ENCODE peak calls at places on chromosomes 12 and 14, in six cellular contexts. W is stomach, P is natural killer cell, H is GM13976, E is GM12864, V is epithelial cell of proximal tubule. T is an unnamed sample.

GRCh38 chr14:49768301-49769121 is 558 bp downstream of the KLHDC2 start:
- DNase-seq in W (peak; percentile 65), P (peak; percentile 59), H (peak; percentile 72), E (peak; percentile 35), V (no peak), T (no peak)

GRCh38 chr12:6700646-6701051 is at the start of gene PIANP:
- DNase-seq in W (peak; percentile 36), P (peak; percentile 26), H (no peak), E (no peak), V (no peak), T (peak; percentile 88)

GRCh38 chr14:96309907-96310330 is 53.2 kb downstream of the ATG2B start:
- DNase-seq in W (no peak), P (no peak), H (no peak), E (no peak), V (peak; percentile 61), T (no peak)

GRCh38 chr12:99390707-99391106 is 256.8 kb upstream of the GARIN6 start:
- DNase-seq in W (no peak), P (no peak), H (no peak), E (no peak), V (no peak), T (no peak)

GRCh38 chr12:104669057-104669770 is 212.5 kb downstream of the CHST11 start:
- DNase-seq in W (peak; percentile 80), P (no peak), H (no peak), E (no peak), V (no peak), T (no peak)

GRCh38 chr14:89911018-89911919 is 43.3 kb downstream of the EFCAB11 start:
- DNase-seq in W (peak; percentile 36), P (no peak), H (no peak), E (no peak), V (no peak), T (no peak)

GRCh38 chr14:97776890-97777564 is 979.8 kb downstream of the VRK1 start:
- DNase-seq in W (no peak), P (no peak), H (no peak), E (no peak), V (no peak), T (no peak)

GRCh38 chr14:81400202-81400678 is at the start of gene STON2:
- DNase-seq in W (no peak), P (no peak), H (no peak), E (no peak), V (peak; percentile 61), T (no peak)

GRCh38 chr14:73394317-73394716 is 64.0 kb downstream of the NUMB start:
- DNase-seq in W (no peak), P (no peak), H (no peak), E (no peak), V (no peak), T (no peak)

GRCh38 chr12:83408168-83408567 is 721.5 kb downstream of the TMTC2 start:
- DNase-seq in W (no peak), P (no peak), H (no peak), E (no peak), V (no peak), T (no peak)

GRCh38 chr12:23002381-23002780 is 377.4 kb downstream of the ETNK1 start:
- DNase-seq in W (no peak), P (no peak), H (no peak), E (no peak), V (no peak), T (no peak)

GRCh38 chr14:68591786-68592185 is 201.1 kb downstream of the ZFP36L1 start:
- DNase-seq in W (no peak), P (no peak), H (no peak), E (no peak), V (no peak), T (no peak)

GRCh38 chr12:16103851-16104250 is 173.6 kb downstream of the SLC15A5 start:
- DNase-seq in W (no peak), P (no peak), H (no peak), E (no peak), V (no peak), T (no peak)

GRCh38 chr12:49331360-49332222 is 5.4 kb downstream of the C1QL4 start:
- DNase-seq in W (peak; percentile 73), P (no peak), H (peak; percentile 66), E (no peak), V (no peak), T (no peak)

DNA sequence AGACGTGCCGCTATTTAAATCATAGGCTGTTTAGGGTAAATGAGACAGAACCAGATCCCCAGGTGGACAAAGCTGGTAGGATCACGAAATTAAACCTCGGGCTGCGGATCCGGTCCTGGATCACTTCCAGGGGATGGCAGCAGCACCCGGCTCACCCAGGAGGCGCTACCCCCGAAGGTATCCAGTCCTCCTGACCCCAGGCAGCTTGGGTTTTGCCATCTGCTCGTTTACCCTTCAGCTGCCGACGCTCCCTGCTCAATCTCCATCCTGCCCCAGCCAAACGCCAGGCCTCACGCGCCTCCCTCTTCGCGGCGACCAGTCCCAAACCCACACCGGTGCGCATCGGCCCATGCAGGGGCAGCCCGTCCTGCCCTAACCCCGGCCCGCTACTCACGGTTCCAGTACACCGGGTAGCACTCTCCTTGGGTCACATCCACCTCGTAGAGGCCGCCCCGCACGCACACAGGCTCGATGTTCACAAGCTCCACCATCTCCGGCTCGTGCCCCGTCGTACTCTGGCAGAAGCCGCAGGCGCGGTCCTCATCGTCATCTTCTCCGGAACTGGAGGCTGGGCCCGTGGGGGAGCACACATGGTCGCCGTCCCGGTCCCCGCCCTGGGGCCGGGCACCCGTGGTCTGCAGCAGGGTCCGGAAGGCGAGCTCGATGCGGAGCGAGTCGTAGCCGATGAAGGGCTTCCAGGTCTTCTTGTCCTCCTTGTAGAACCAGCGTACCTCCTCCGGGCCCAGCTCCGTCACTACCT is 1.1 kb downstream of the DDHD1 start:
- DNase-seq in W (peak; percentile 55), P (peak; percentile 65), H (peak; percentile 64), E (no peak), V (peak; percentile 22), T (peak; percentile 85)
- TF ChIP-seq CTCF in W (no peak), P (no peak), H (no peak), E (peak; percentile 19), V (no peak), T (peak; percentile 32)

GRCh38 chr14:76965232-76965631 is 63.3 kb downstream of the IRF2BPL start:
- DNase-seq in W (no peak), P (no peak), H (peak; percentile 11), E (no peak), V (no peak), T (no peak)

GRCh38 chr14:76966535-76966934 is 62.0 kb downstream of the IRF2BPL start:
- DNase-seq in W (no peak), P (no peak), H (no peak), E (no peak), V (no peak), T (no peak)

GRCh38 chr14:76967788-76968187 is 60.7 kb downstream of the IRF2BPL start:
- DNase-seq in W (no peak), P (no peak), H (no peak), E (no peak), V (no peak), T (no peak)

GRCh38 chr14:76964695-76965094 is 63.8 kb downstream of the IRF2BPL start:
- DNase-seq in W (no peak), P (no peak), H (peak; percentile 78), E (no peak), V (no peak), T (no peak)

GRCh38 chr14:76968621-76969063 is 59.9 kb downstream of the IRF2BPL start:
- DNase-seq in W (peak; percentile 47), P (no peak), H (no peak), E (no peak), V (no peak), T (no peak)
- TF ChIP-seq CTCF in W (no peak), P (no peak), H (no peak), E (no peak), V (no peak), T (no peak)

GRCh38 chr12:117844114-117844513 is 124.7 kb downstream of the KSR2 start:
- DNase-seq in W (no peak), P (no peak), H (no peak), E (no peak), V (no peak), T (no peak)
- TF ChIP-seq CTCF in W (no peak), P (no peak), H (no peak), E (no peak), V (no peak), T (no peak)

DNA sequence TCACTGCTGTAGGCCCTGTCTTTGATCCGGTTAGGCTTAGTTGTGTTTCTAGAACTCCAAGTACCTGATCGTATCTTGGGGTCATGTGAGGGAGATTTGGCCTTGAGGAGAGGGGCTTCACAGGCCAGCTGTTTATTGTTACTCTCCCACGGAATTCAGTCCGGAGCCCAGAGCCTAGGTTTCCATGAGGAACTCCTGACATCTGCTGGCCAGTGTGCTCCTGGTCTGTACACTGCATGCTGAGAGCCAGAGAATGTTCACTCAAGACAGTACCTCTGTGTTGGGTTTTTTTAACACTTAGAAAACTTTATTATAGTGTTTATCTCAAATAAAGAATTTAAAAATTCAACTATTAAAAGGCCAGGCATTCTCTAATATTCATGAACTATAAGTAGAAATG is 341.0 kb upstream of the TMEM132C start:
- DNase-seq in W (no peak), P (no peak), H (no peak), E (no peak), V (no peak), T (no peak)
- TF ChIP-seq CTCF in W (no peak), P (no peak), H (no peak), E (no peak), V (no peak), T (peak; percentile 86)

GRCh38 chr14:58415636-58416559 is 11.4 kb downstream of the TIMM9 start:
- DNase-seq in W (no peak), P (no peak), H (no peak), E (no peak), V (no peak), T (no peak)
- TF ChIP-seq CTCF in W (no peak), P (no peak), H (no peak), E (no peak), V (no peak), T (no peak)

GRCh38 chr12:46677749-46678148 is 148.0 kb downstream of the SLC38A4 start:
- DNase-seq in W (no peak), P (no peak), H (no peak), E (no peak), V (no peak), T (no peak)
- TF ChIP-seq CTCF in W (no peak), P (no peak), H (no peak), E (no peak), V (peak; percentile 43), T (peak; percentile 39)

DNA sequence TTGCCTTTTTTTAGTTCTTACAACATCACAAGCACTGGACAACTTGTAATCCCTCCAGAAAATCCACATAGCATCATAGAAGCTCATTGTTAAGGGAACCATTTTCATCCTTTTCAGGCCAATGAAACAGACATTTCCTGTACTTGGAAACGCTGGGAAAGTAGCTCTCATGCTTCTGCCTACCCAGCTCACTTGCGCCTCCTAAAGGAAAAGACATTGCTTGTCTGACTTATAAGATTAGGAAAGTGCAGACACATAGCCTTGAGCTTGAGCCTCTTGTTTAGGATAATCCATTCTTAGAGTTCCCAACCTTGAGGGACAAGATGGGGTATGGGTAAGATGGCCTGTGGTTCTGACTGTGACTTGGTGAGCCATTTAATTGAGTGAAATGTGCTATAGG is 589.5 kb downstream of the NOVA1 start:
- DNase-seq in W (no peak), P (no peak), H (no peak), E (no peak), V (no peak), T (no peak)
- TF ChIP-seq CTCF in W (no peak), P (no peak), H (no peak), E (no peak), V (peak; percentile 40), T (no peak)

GRCh38 chr12:77578471-77579262 is 252.0 kb upstream of the NAV3 start:
- DNase-seq in W (no peak), P (no peak), H (no peak), E (no peak), V (no peak), T (no peak)
- TF ChIP-seq CTCF in W (no peak), P (no peak), H (no peak), E (no peak), V (no peak), T (no peak)

T was measured in osteocyte.